ENCODE peak calls at places on chromosomes 12 and 14, in four cellular contexts. One of them, this sample, is unnamed.
A peak's percentile ranks its signal among the peaks of the same experiment; 100 is the strongest.

GRCh38 chr12:63124778-63125177 is 26.2 kb downstream of the AVPR1A start:
- DNase-seq in breast epithelium: no peak
- DNase-seq in lower leg skin: no peak
- DNase-seq in GM10248: no peak
- DNase-seq in this sample: no peak

GRCh38 chr12:91663331-91663998 is 480.8 kb upstream of the DCN start:
- DNase-seq in breast epithelium: no peak
- DNase-seq in lower leg skin: no peak
- DNase-seq in GM10248: no peak
- DNase-seq in this sample: no peak

GRCh38 chr14:75493580-75494130 is 28.6 kb upstream of the BATF start:
- DNase-seq in breast epithelium: no peak
- DNase-seq in lower leg skin: no peak
- DNase-seq in GM10248: no peak
- DNase-seq in this sample: peak; percentile 56

GRCh38 chr14:106848330-106849121 is 1322.1 kb downstream of the TMEM121 start:
- DNase-seq in breast epithelium: no peak
- DNase-seq in lower leg skin: no peak
- DNase-seq in GM10248: peak; percentile 28
- DNase-seq in this sample: no peak

GRCh38 chr14:61107148-61107641 is 126.2 kb downstream of the SLC38A6 start:
- DNase-seq in breast epithelium: no peak
- DNase-seq in lower leg skin: no peak
- DNase-seq in GM10248: no peak
- DNase-seq in this sample: no peak

GRCh38 chr14:40229676-40230075 is 797.4 kb upstream of the FBXO33 start:
- DNase-seq in breast epithelium: no peak
- DNase-seq in lower leg skin: no peak
- DNase-seq in GM10248: no peak
- DNase-seq in this sample: no peak

GRCh38 chr12:50110127-50110761 is 1.8 kb upstream of the COX14 start:
- DNase-seq in breast epithelium: peak; percentile 47
- DNase-seq in lower leg skin: no peak
- DNase-seq in GM10248: peak; percentile 65
- DNase-seq in this sample: no peak

GRCh38 chr14:100304825-100305445 is 1.3 kb downstream of the SLC25A29 start:
- DNase-seq in breast epithelium: no peak
- DNase-seq in lower leg skin: peak; percentile 53
- DNase-seq in GM10248: no peak
- DNase-seq in this sample: no peak

GRCh38 chr14:100144996-100145646 is 14.3 kb downstream of the DEGS2 start:
- DNase-seq in breast epithelium: no peak
- DNase-seq in lower leg skin: no peak
- DNase-seq in GM10248: no peak
- DNase-seq in this sample: no peak

GRCh38 chr12:22014041-22014782 is 31.8 kb upstream of the CMAS start:
- DNase-seq in breast epithelium: no peak
- DNase-seq in lower leg skin: no peak
- DNase-seq in GM10248: no peak
- DNase-seq in this sample: no peak

GRCh38 chr12:42759622-42760273 is 170.2 kb upstream of the PRICKLE1 start:
- DNase-seq in breast epithelium: peak; percentile 67
- DNase-seq in lower leg skin: peak; percentile 75
- DNase-seq in GM10248: no peak
- DNase-seq in this sample: no peak

GRCh38 chr12:125128806-125129571 is 63.8 kb downstream of the AACS start:
- DNase-seq in breast epithelium: no peak
- DNase-seq in lower leg skin: no peak
- DNase-seq in GM10248: no peak
- DNase-seq in this sample: no peak

GRCh38 chr12:128801879-128802391 is 21.8 kb downstream of the SLC15A4 start:
- DNase-seq in breast epithelium: no peak
- DNase-seq in lower leg skin: no peak
- DNase-seq in GM10248: no peak
- DNase-seq in this sample: no peak

GRCh38 chr14:55514819-55515470 is 65.1 kb upstream of the KTN1 start:
- DNase-seq in breast epithelium: no peak
- DNase-seq in lower leg skin: no peak
- DNase-seq in GM10248: no peak
- DNase-seq in this sample: no peak

GRCh38 chr12:15880721-15881120 is 1.5 kb upstream of the STRAP start:
- DNase-seq in breast epithelium: no peak
- DNase-seq in lower leg skin: no peak
- DNase-seq in GM10248: no peak
- DNase-seq in this sample: no peak

GRCh38 chr14:31887929-31888580 is 189.0 kb upstream of the ARHGAP5 start:
- DNase-seq in breast epithelium: no peak
- DNase-seq in lower leg skin: no peak
- DNase-seq in GM10248: no peak
- DNase-seq in this sample: no peak

GRCh38 chr12:122009741-122010140 is 11.9 kb upstream of the BCL7A start:
- DNase-seq in breast epithelium: no peak
- DNase-seq in lower leg skin: no peak
- DNase-seq in GM10248: no peak
- DNase-seq in this sample: no peak

GRCh38 chr14:22849212-22849819 is 12.9 kb downstream of the MMP14 start:
- DNase-seq in breast epithelium: peak; percentile 50
- DNase-seq in lower leg skin: peak; percentile 82
- DNase-seq in GM10248: no peak
- DNase-seq in this sample: no peak

GRCh38 chr14:94505641-94506040 is 3.6 kb downstream of the SERPINA12 start:
- DNase-seq in breast epithelium: peak; percentile 24
- DNase-seq in lower leg skin: no peak
- DNase-seq in GM10248: no peak
- DNase-seq in this sample: no peak

GRCh38 chr12:57470970-57471656 is 8.6 kb downstream of the ARHGAP9 start:
- DNase-seq in breast epithelium: no peak
- DNase-seq in lower leg skin: no peak
- DNase-seq in GM10248: no peak
- DNase-seq in this sample: no peak

GRCh38 chr14:81406863-81407262 is 6.7 kb upstream of the STON2 start:
- DNase-seq in breast epithelium: peak; percentile 59
- DNase-seq in lower leg skin: peak; percentile 65
- DNase-seq in GM10248: no peak
- DNase-seq in this sample: no peak

GRCh38 chr12:80807640-80808288 is 91.1 kb downstream of the MYF5 start:
- DNase-seq in breast epithelium: no peak
- DNase-seq in lower leg skin: no peak
- DNase-seq in GM10248: peak; percentile 36
- DNase-seq in this sample: no peak

GRCh38 chr12:57983150-57983857 is 41.9 kb downstream of the ATP23 start:
- DNase-seq in breast epithelium: no peak
- DNase-seq in lower leg skin: no peak
- DNase-seq in GM10248: no peak
- DNase-seq in this sample: no peak

GRCh38 chr12:67415473-67415872 is 146.3 kb downstream of the CAND1 start:
- DNase-seq in breast epithelium: no peak
- DNase-seq in lower leg skin: no peak
- DNase-seq in GM10248: peak; percentile 9
- DNase-seq in this sample: no peak

GRCh38 chr12:72346331-72346944 is 74.3 kb downstream of the TRHDE start:
- DNase-seq in breast epithelium: no peak
- DNase-seq in lower leg skin: peak; percentile 21
- DNase-seq in GM10248: peak; percentile 7
- DNase-seq in this sample: no peak

GRCh38 chr12:101019667-101020066 is 190.4 kb downstream of the SLC5A8 start:
- DNase-seq in breast epithelium: no peak
- DNase-seq in lower leg skin: no peak
- DNase-seq in GM10248: no peak
- DNase-seq in this sample: no peak

GRCh38 chr14:90281261-90281660 is 24.9 kb downstream of the PSMC1 start:
- DNase-seq in breast epithelium: no peak
- DNase-seq in lower leg skin: no peak
- DNase-seq in GM10248: no peak
- DNase-seq in this sample: no peak

GRCh38 chr12:116726749-116727148 is 11.1 kb downstream of the SPRING1 start:
- DNase-seq in breast epithelium: no peak
- DNase-seq in lower leg skin: no peak
- DNase-seq in GM10248: no peak
- DNase-seq in this sample: no peak

GRCh38 chr14:90676356-90676755 is 139.9 kb downstream of the TTC7B start:
- DNase-seq in breast epithelium: no peak
- DNase-seq in lower leg skin: no peak
- DNase-seq in GM10248: no peak
- DNase-seq in this sample: no peak

GRCh38 chr14:49405291-49405690 is 180.9 kb downstream of the RPS29 start:
- DNase-seq in breast epithelium: no peak
- DNase-seq in lower leg skin: no peak
- DNase-seq in GM10248: no peak
- DNase-seq in this sample: no peak

GRCh38 chr12:66269757-66270383 is 32.4 kb upstream of the HELB start:
- DNase-seq in breast epithelium: no peak
- DNase-seq in lower leg skin: no peak
- DNase-seq in GM10248: peak; percentile 37
- DNase-seq in this sample: no peak

DNA sequence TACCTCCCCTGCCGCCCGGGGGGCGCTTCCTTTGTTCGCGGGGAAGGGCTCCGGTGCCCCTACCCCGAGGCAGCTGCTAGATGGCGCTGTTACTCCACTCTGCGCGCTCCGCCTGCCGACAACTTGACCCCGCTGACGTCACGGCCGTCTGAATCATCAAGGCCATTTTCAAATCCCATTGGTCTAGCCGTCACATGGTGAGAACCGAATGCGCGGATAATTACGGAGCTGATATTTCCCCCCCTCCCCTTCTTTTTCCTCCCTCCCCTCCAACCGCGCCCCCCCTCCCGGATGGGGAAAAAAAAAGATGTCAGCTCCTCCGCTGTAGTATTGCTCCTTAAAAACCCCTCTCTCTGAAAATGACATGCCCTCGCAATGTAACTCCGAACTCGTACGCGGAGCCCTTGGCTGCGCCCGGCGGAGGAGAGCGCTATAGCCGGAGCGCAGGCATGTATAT is at the start of gene HOXC10:
- DNase-seq in breast epithelium: peak; percentile 87
- DNase-seq in lower leg skin: peak; percentile 97
- DNase-seq in GM10248: peak; percentile 87
- DNase-seq in this sample: no peak
- TF ChIP-seq CTCF in breast epithelium: peak; percentile 43
- TF ChIP-seq CTCF in lower leg skin: no peak
- TF ChIP-seq CTCF in GM10248: peak; percentile 71
- TF ChIP-seq CTCF in this sample: peak; percentile 50

GRCh38 chr12:3207858-3208257 is 130.7 kb downstream of the TSPAN9 start:
- DNase-seq in breast epithelium: no peak
- DNase-seq in lower leg skin: no peak
- DNase-seq in GM10248: no peak
- DNase-seq in this sample: no peak
- TF ChIP-seq CTCF in breast epithelium: no peak
- TF ChIP-seq CTCF in lower leg skin: no peak
- TF ChIP-seq CTCF in GM10248: peak; percentile 17
- TF ChIP-seq CTCF in this sample: peak; percentile 33

GRCh38 chr14:59130472-59130871 is 58.0 kb upstream of the DAAM1 start:
- DNase-seq in breast epithelium: no peak
- DNase-seq in lower leg skin: no peak
- DNase-seq in GM10248: no peak
- DNase-seq in this sample: no peak

GRCh38 chr14:59126714-59127436 is 61.6 kb upstream of the DAAM1 start:
- DNase-seq in breast epithelium: no peak
- DNase-seq in lower leg skin: peak; percentile 25
- DNase-seq in GM10248: peak; percentile 62
- DNase-seq in this sample: no peak

GRCh38 chr14:59123975-59124374 is 64.5 kb upstream of the DAAM1 start:
- DNase-seq in breast epithelium: no peak
- DNase-seq in lower leg skin: no peak
- DNase-seq in GM10248: no peak
- DNase-seq in this sample: no peak

GRCh38 chr14:59125156-59125555 is 63.3 kb upstream of the DAAM1 start:
- DNase-seq in breast epithelium: no peak
- DNase-seq in lower leg skin: no peak
- DNase-seq in GM10248: no peak
- DNase-seq in this sample: no peak

DNA sequence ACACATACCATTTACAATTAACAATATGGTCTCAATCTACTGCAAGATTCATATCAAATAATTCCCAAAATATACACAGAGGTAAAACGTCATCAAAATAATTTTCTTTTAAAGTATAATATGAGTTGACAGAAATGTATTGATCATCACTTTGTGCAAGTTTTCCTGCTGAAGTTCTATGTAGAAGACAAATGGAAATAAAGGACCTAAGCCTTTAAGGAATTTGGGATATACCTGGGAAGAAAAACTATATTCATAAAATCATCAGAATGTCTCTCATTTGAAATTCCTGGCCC is 61.1 kb upstream of the DAAM1 start:
- DNase-seq in breast epithelium: no peak
- DNase-seq in lower leg skin: no peak
- DNase-seq in GM10248: no peak
- DNase-seq in this sample: no peak
- TF ChIP-seq CTCF in breast epithelium: no peak
- TF ChIP-seq CTCF in lower leg skin: no peak
- TF ChIP-seq CTCF in GM10248: no peak
- TF ChIP-seq CTCF in this sample: peak; percentile 3

DNA sequence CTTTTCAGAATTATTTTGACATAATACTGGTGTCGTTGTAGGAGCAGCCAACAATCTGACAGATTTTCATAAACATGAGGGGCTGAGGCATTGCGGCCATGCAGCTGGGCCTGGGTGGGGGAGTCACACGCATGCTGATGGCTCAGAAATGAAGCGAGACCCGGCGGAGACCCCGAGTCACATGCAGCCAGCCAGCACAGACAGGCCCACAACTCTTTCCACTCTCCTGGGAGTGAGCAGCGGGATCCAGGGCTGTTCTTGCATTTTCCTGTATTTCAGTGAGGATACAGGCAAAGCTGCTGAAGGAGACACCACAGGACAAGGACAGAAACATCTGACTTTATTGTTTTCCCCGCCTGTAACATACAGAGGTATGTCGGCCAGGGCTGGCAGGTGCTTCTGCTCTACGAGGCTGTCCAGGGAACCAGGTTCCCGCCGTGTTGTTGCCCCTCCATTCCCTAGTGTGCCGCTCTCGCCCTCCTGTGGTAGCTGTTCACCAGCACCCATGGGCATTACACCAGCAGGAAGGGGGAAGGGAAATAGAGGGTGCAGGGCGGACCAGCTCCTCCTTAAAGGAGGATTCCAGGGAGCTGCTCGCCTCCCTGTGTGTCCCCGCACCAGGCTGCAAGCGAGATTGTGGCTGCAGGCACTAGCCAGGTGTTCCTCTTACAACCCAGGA is 30.5 kb downstream of the FZD10 start:
- DNase-seq in breast epithelium: no peak
- DNase-seq in lower leg skin: no peak
- DNase-seq in GM10248: no peak
- DNase-seq in this sample: no peak
- TF ChIP-seq CTCF in breast epithelium: no peak
- TF ChIP-seq CTCF in lower leg skin: no peak
- TF ChIP-seq CTCF in GM10248: no peak
- TF ChIP-seq CTCF in this sample: no peak

This sample was measured in osteocyte.